ENCODE peak calls at places on chromosomes 6 and 20, in nine cellular contexts. One of them, this sample, is unnamed.

GRCh38 chr20:54368578-54368977 is 106.8 kb upstream of the DOK5 start:
- DNase-seq in NCI-H2171: peak
- DNase-seq in NCI-H446: no peak
- DNase-seq in amniotic epithelial cell: no peak
- DNase-seq in kidney glomerular epithelial cell: no peak
- DNase-seq in activated T-cell treated with anti-CD3 and anti-CD28 coated beads for 1 hour: no peak
- DNase-seq in prostate gland: no peak
- DNase-seq in EL: no peak
- DNase-seq in naive B cell: no peak
- DNase-seq in this sample: no peak

GRCh38 chr6:170456334-170456733 is 96.8 kb downstream of the PSMB1 start:
- DNase-seq in NCI-H2171: no peak
- DNase-seq in NCI-H446: no peak
- DNase-seq in amniotic epithelial cell: no peak
- DNase-seq in kidney glomerular epithelial cell: no peak
- DNase-seq in activated T-cell treated with anti-CD3 and anti-CD28 coated beads for 1 hour: no peak
- DNase-seq in prostate gland: no peak
- DNase-seq in EL: no peak
- DNase-seq in naive B cell: no peak
- DNase-seq in this sample: no peak

GRCh38 chr6:132199343-132199742 is 201.9 kb downstream of the MOXD1 start:
- DNase-seq in NCI-H2171: no peak
- DNase-seq in NCI-H446: no peak
- DNase-seq in amniotic epithelial cell: peak
- DNase-seq in kidney glomerular epithelial cell: no peak
- DNase-seq in activated T-cell treated with anti-CD3 and anti-CD28 coated beads for 1 hour: no peak
- DNase-seq in prostate gland: no peak
- DNase-seq in EL: peak
- DNase-seq in naive B cell: no peak
- DNase-seq in this sample: no peak

GRCh38 chr6:37709250-37709931 is 11.7 kb upstream of the MDGA1 start:
- DNase-seq in NCI-H2171: no peak
- DNase-seq in NCI-H446: no peak
- DNase-seq in amniotic epithelial cell: no peak
- DNase-seq in kidney glomerular epithelial cell: no peak
- DNase-seq in activated T-cell treated with anti-CD3 and anti-CD28 coated beads for 1 hour: no peak
- DNase-seq in prostate gland: no peak
- DNase-seq in EL: peak
- DNase-seq in naive B cell: no peak
- DNase-seq in this sample: no peak

GRCh38 chr6:125699591-125699990 is 49.8 kb upstream of the HEY2 start:
- DNase-seq in NCI-H2171: peak
- DNase-seq in NCI-H446: no peak
- DNase-seq in amniotic epithelial cell: no peak
- DNase-seq in kidney glomerular epithelial cell: no peak
- DNase-seq in activated T-cell treated with anti-CD3 and anti-CD28 coated beads for 1 hour: no peak
- DNase-seq in prostate gland: no peak
- DNase-seq in EL: no peak
- DNase-seq in naive B cell: peak
- DNase-seq in this sample: no peak

GRCh38 chr6:33613794-33614166 is 7.3 kb upstream of the ITPR3 start:
- DNase-seq in NCI-H2171: no peak
- DNase-seq in NCI-H446: no peak
- DNase-seq in amniotic epithelial cell: peak
- DNase-seq in kidney glomerular epithelial cell: no peak
- DNase-seq in activated T-cell treated with anti-CD3 and anti-CD28 coated beads for 1 hour: no peak
- DNase-seq in prostate gland: no peak
- DNase-seq in EL: peak
- DNase-seq in naive B cell: no peak
- DNase-seq in this sample: no peak

GRCh38 chr6:138685257-138685656 is 88.3 kb upstream of the CCDC28A start:
- DNase-seq in NCI-H2171: no peak
- DNase-seq in NCI-H446: no peak
- DNase-seq in amniotic epithelial cell: no peak
- DNase-seq in kidney glomerular epithelial cell: no peak
- DNase-seq in activated T-cell treated with anti-CD3 and anti-CD28 coated beads for 1 hour: no peak
- DNase-seq in prostate gland: no peak
- DNase-seq in EL: no peak
- DNase-seq in naive B cell: no peak
- DNase-seq in this sample: no peak

GRCh38 chr20:20130399-20130798 is 78.1 kb downstream of the CFAP61 start:
- DNase-seq in NCI-H2171: peak
- DNase-seq in NCI-H446: peak
- DNase-seq in amniotic epithelial cell: no peak
- DNase-seq in kidney glomerular epithelial cell: no peak
- DNase-seq in activated T-cell treated with anti-CD3 and anti-CD28 coated beads for 1 hour: no peak
- DNase-seq in prostate gland: no peak
- DNase-seq in EL: peak
- DNase-seq in naive B cell: no peak
- DNase-seq in this sample: peak

GRCh38 chr6:87606199-87606598 is 16.3 kb downstream of the ORC3 start:
- DNase-seq in NCI-H2171: no peak
- DNase-seq in NCI-H446: no peak
- DNase-seq in amniotic epithelial cell: no peak
- DNase-seq in kidney glomerular epithelial cell: no peak
- DNase-seq in activated T-cell treated with anti-CD3 and anti-CD28 coated beads for 1 hour: no peak
- DNase-seq in prostate gland: no peak
- DNase-seq in EL: no peak
- DNase-seq in naive B cell: no peak
- DNase-seq in this sample: no peak